ENCODE peak calls at places on chromosomes 5 and 9, in four cellular contexts. O is K562, I is lung, N is brain microvascular endothelial cell. T is an unnamed sample.

GRCh38 chr5:112694853-112695709 is 42.6 kb upstream of the APC start:
- DNase-seq in O (peak), I (no peak), N (peak), T (no peak)

GRCh38 chr5:54518146-54519082 is 855 bp downstream of the SNX18 start:
- DNase-seq in O (peak), I (peak), N (no peak), T (peak)

GRCh38 chr5:176543428-176544182 is 5.5 kb upstream of the CDHR2 start:
- DNase-seq in O (peak), I (peak), N (no peak), T (peak)

GRCh38 chr9:5554254-5554653 is 43.9 kb downstream of the PDCD1LG2 start:
- DNase-seq in O (no peak), I (no peak), N (no peak), T (no peak)

GRCh38 chr9:14320272-14321245 is 6.6 kb upstream of the NFIB start:
- DNase-seq in O (peak), I (no peak), N (peak), T (no peak)

GRCh38 chr5:76256116-76256889 is 146.8 kb upstream of the IQGAP2 start:
- DNase-seq in O (peak), I (peak), N (peak), T (peak)

GRCh38 chr9:111843971-111844370 is 49.2 kb upstream of the SHOC1 start:
- DNase-seq in O (no peak), I (no peak), N (no peak), T (no peak)

GRCh38 chr5:176414704-176415103 is 1.6 kb downstream of the CLTB start:
- DNase-seq in O (no peak), I (no peak), N (no peak), T (no peak)

GRCh38 chr5:92525131-92525530 is 1055.9 kb downstream of the NR2F1-AS1 start:
- DNase-seq in O (no peak), I (no peak), N (no peak), T (no peak)

GRCh38 chr5:141172381-141173204 is at the start of gene PCDHB7:
- DNase-seq in O (peak), I (no peak), N (no peak), T (peak)

GRCh38 chr5:160173-160510 is 31.2 kb upstream of the LRRC14B start:
- DNase-seq in O (no peak), I (no peak), N (peak), T (no peak)

GRCh38 chr5:14281746-14282181 is 138.6 kb downstream of the TRIO start:
- DNase-seq in O (no peak), I (no peak), N (no peak), T (no peak)

GRCh38 chr5:3351581-3352442 is 243.8 kb upstream of the IRX1 start:
- DNase-seq in O (no peak), I (no peak), N (no peak), T (no peak)

GRCh38 chr9:9275656-9276055 is 1337.1 kb downstream of the PTPRD start:
- DNase-seq in O (no peak), I (no peak), N (no peak), T (no peak)

GRCh38 chr5:173412566-173412965 is 84.4 kb upstream of the STC2 start:
- DNase-seq in O (no peak), I (no peak), N (peak), T (no peak)

GRCh38 chr5:40879163-40879942 is 29.9 kb upstream of the C7 start:
- DNase-seq in O (peak), I (no peak), N (no peak), T (no peak)

GRCh38 chr5:56350030-56350594 is 117.0 kb upstream of the ANKRD55 start:
- DNase-seq in O (no peak), I (no peak), N (no peak), T (no peak)

GRCh38 chr5:179220716-179221115 is 124.5 kb downstream of the ADAMTS2 start:
- DNase-seq in O (no peak), I (no peak), N (no peak), T (no peak)

GRCh38 chr5:95731571-95732554 is 727 bp downstream of the RHOBTB3 start:
- DNase-seq in O (no peak), I (no peak), N (peak), T (peak)
- TF ChIP-seq CTCF in O (no peak), I (no peak), N (no peak), T (no peak)

DNA sequence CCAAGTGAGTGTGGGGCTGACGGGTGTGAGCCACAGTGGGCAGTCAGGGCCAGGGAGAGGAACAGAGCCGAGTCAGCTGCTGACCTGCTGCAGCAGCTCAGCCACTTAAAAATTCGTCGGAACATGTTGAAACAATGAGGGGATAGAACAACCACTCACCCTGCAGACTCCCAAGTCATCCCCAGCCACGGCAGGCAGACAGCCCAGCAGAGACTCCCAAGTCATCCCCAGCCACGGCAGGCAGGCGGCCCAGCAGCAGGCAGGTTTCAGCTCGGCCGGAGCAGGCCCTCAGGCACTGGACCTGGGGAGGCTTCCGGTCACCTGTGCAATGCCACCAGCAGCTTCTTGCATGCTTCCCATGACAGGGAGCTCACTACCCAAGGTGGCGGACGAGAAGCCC is 108.8 kb downstream of the VAV2 start:
- DNase-seq in O (no peak), I (no peak), N (no peak), T (no peak)
- H3K27ac ChIP-seq in O (no peak), I (no peak), N (no peak), T (peak)

GRCh38 chr5:43548358-43548757 is 8.5 kb downstream of the PAIP1 start:
- DNase-seq in O (no peak), I (no peak), N (no peak), T (no peak)

GRCh38 chr5:43540746-43541145 is 16.1 kb downstream of the PAIP1 start:
- DNase-seq in O (no peak), I (no peak), N (no peak), T (no peak)

GRCh38 chr5:43547532-43547931 is 9.3 kb downstream of the PAIP1 start:
- DNase-seq in O (no peak), I (no peak), N (no peak), T (no peak)

DNA sequence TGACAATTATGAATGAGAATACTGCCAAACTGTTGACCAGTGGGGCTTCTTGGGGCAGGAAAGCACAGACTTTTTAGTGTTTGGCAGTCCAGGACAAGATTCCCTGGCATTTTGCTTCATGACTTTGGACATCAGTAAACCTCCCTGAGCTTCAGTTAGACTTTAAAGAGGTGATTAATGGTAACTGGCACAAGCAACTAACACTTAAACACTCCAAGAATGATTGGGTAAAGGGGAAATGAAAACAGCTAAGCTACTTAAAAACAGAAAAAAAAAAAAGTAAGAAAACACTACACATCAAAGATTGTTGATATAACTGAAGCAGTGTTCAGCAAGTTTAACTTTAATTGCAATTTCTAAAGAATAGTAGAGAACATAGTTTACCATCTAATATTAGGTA is 13.4 kb downstream of the PAIP1 start:
- DNase-seq in O (no peak), I (no peak), N (no peak), T (no peak)
- TF ChIP-seq CTCF in O (no peak), I (no peak), N (no peak), T (no peak)

DNA sequence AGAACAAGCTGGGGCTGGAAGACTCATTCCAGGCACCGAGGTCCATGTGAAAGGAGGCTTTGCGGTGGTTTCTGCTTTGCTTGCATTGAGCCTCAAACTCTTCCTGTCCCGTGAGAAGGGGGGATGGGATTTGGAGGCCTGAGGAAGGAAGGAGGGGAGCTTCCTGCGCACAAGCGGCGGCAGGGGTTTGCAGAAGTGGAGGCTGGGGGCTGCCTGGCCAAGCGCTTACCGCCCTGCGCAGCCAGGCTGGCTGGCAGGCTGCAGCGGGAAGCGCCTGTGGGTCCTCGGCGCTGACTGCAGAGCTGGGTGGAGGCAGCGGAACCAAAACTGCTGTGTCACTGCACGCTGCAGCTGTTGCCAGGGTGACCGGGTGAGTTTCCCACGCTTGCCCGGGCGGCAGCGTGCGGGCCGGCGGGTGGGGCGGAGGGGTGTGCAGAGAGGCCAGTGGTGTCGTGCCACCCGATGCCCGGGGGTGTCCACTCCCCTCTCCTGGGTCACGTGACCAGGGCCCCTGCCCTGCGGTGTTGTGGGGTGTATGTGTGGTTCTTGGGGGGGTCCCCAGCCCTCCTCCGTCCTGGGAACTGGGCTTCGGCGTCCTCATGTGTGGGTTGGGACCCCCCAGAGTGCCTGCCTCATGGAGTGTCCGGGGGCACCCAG is 81.0 kb downstream of the RXRA start:
- DNase-seq in O (peak), I (peak), N (peak), T (no peak)
- H3K27ac ChIP-seq in O (peak), I (peak), N (peak), T (no peak)

GRCh38 chr5:66602621-66603020 is 6.4 kb downstream of the MAST4 start:
- DNase-seq in O (no peak), I (no peak), N (no peak), T (no peak)
- TF ChIP-seq CTCF in O (no peak), I (no peak), N (no peak), T (no peak)

DNA sequence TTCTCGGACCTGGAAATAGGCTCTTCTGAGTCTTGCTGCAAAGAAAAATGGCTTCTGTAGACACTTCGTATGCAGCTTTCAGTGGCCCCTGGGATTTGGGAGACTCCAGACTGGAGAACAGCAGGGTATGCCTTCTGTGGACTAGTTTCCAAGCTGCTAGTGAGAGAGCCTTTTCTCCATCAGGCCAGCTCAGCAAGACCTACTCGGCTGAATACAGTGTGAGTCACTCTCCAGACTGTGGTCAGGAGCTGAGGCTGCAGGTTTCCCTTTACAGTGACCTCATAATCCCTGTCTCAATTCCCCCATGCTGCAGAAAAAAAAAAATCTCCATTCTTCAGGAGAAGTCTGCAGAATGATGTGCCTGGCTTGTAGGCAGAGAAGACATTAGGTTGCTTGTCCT is 78.1 kb upstream of the TNFSF8 start:
- DNase-seq in O (no peak), I (no peak), N (peak), T (peak)
- H3K27ac ChIP-seq in O (no peak), I (no peak), N (no peak), T (no peak)

GRCh38 chr9:99855467-99856176 is 33.9 kb downstream of the NR4A3 start:
- DNase-seq in O (no peak), I (no peak), N (no peak), T (no peak)
- TF ChIP-seq CTCF in O (peak), I (no peak), N (peak), T (no peak)

DNA sequence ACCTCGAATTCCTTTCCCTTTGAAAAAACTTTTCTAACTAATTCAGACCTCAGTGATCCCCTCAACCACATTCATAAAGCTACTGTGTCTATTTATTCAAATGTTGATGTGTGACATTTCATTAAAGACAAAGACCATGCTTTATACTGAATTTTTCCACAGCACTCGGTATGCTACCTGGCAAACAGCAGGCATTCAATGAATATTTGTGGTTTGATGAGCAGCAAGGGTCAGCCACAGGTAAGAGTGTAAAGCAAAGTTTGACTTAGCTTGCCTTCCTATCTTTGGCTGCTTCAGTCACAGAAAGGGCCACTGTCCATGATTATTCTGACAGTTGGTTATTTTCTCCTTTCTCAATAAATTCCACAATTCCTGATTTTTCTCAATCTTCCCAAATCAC is 5.1 kb upstream of the CDC42SE2 start:
- DNase-seq in O (no peak), I (no peak), N (no peak), T (no peak)
- H3K27ac ChIP-seq in O (no peak), I (no peak), N (no peak), T (no peak)

DNA sequence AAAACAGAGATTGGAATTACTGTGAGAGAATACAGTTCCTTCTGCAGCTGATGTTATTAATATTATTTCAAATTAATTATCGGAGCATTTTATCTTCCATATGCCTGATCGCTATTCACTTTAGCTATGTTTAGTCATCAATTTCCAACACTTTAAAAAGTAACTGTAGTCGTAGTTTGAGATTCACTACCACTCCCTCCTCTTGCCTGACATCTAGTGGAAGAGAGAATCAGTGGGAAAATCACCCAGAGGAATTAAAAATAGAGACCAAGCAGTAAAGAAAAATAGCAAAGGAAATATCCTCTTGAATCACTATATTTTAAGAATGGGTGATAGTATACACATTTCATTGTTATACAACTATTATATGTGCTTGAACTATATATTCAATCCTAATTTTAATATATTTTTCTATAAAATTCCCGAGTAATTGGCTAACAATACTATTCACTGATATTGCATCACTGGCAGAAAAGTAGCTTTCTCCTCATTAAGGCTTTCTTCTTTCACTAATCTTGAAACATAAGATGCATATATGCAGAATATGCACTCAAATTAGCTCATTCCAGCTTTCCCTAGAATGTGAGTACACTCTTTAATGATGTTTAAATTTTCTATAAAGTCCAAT is 708.7 kb downstream of the CDH9 start:
- DNase-seq in O (no peak), I (no peak), N (no peak), T (no peak)
- TF ChIP-seq CTCF in O (no peak), I (no peak), N (no peak), T (peak)